ENCODE peak calls at places on chromosome 14, in seven cellular contexts. D is stimulated activated naive CD8-positive, alpha-beta T cell treated with anti-CD3 and anti-CD28 coated beads, Interleukin-15, amount 100 ng/mL, for 72 hours; W is SW480; X is HTR-8/SVneo; A is activated CD8-positive, alpha-beta T cell treated with anti-CD3 and anti-CD28 coated beads, Interleukin-2, amount 10 ng/mL, durations not matched to agents 7 days and 5 days; V is upper lobe of right lung; S is C1 segment of cervical spinal cord. L is an unnamed sample.

GRCh38 chr14:27327095-27327494 is 729.3 kb upstream of the NOVA1 start:
- DNase-seq in X (no peak), A (no peak), V (no peak), W (no peak), D (no peak), S (no peak), L (no peak)

GRCh38 chr14:23055621-23056256 is 1.6 kb downstream of the CDH24 start:
- DNase-seq in V (no peak), W (no peak), D (no peak), S (no peak), A (no peak), X (no peak), L (no peak)

GRCh38 chr14:85058170-85058569 is 471.8 kb upstream of the FLRT2 start:
- DNase-seq in D (no peak), W (no peak), X (no peak), S (no peak), A (no peak), V (no peak), L (no peak)

GRCh38 chr14:23421594-23421993 is 13.5 kb upstream of the MYH6 start:
- DNase-seq in A (peak), X (no peak), S (no peak), V (no peak), D (peak), W (no peak), L (no peak)

GRCh38 chr14:100898465-100898864 is 5.1 kb downstream of the RTL1 start:
- DNase-seq in V (peak), D (no peak), S (no peak), A (no peak), X (no peak), W (no peak), L (no peak)

GRCh38 chr14:31700282-31701074 is 139.3 kb downstream of the NUBPL start:
- DNase-seq in S (no peak), D (no peak), W (no peak), X (no peak), V (no peak), A (no peak), L (no peak)

GRCh38 chr14:102516531-102517411 is 7.2 kb upstream of the ANKRD9 start:
- DNase-seq in X (peak), W (peak), V (peak), A (peak), S (peak), D (peak), L (peak)

GRCh38 chr14:73167727-73168126 is 31.4 kb downstream of the PSEN1 start:
- DNase-seq in X (no peak), W (no peak), V (no peak), S (no peak), D (no peak), A (no peak), L (no peak)

GRCh38 chr14:102479777-102480176 is 29.8 kb downstream of the ANKRD9 start:
- DNase-seq in X (no peak), W (no peak), S (no peak), V (peak), A (no peak), D (no peak), L (no peak)

GRCh38 chr14:52254086-52254485 is 13.4 kb upstream of the PTGDR start:
- DNase-seq in X (no peak), W (no peak), V (no peak), D (no peak), A (no peak), S (no peak), L (no peak)

GRCh38 chr14:20755037-20755436 is 9.3 kb downstream of the EDDM3A start:
- DNase-seq in W (no peak), X (no peak), S (no peak), V (no peak), A (no peak), D (no peak), L (no peak)

GRCh38 chr14:92531151-92531873 is 17.7 kb downstream of the RIN3 start:
- DNase-seq in A (peak), V (peak), D (peak), W (no peak), X (no peak), S (no peak), L (no peak)

GRCh38 chr14:74670726-74671125 is 42.2 kb downstream of the AREL1 start:
- DNase-seq in X (no peak), D (no peak), S (no peak), W (no peak), V (no peak), A (no peak), L (no peak)

GRCh38 chr14:70873627-70874026 is 33.6 kb upstream of the PCNX1 start:
- DNase-seq in S (no peak), W (no peak), A (peak), V (no peak), X (no peak), D (no peak), L (peak)

GRCh38 chr14:74089251-74090020 is 4.7 kb downstream of the LIN52 start:
- DNase-seq in X (no peak), D (no peak), S (no peak), V (no peak), W (no peak), A (no peak), L (no peak)

GRCh38 chr14:50082784-50083466 is 33.4 kb downstream of the VCPKMT start:
- DNase-seq in V (peak), A (peak), D (peak), X (no peak), W (no peak), S (no peak), L (no peak)

GRCh38 chr14:43651185-43651787 is 855.8 kb downstream of the FSCB start:
- DNase-seq in D (no peak), X (no peak), W (no peak), A (no peak), S (no peak), V (no peak), L (no peak)

GRCh38 chr14:52313493-52313881 is 625 bp upstream of the PTGER2 start:
- DNase-seq in S (no peak), A (peak), V (no peak), X (no peak), D (no peak), W (no peak), L (no peak)

GRCh38 chr14:41957459-41957858 is 350.8 kb downstream of the LRFN5 start:
- DNase-seq in X (no peak), A (no peak), V (no peak), D (no peak), W (no peak), S (no peak), L (no peak)

GRCh38 chr14:92568621-92569479 is 55.3 kb downstream of the RIN3 start:
- DNase-seq in X (no peak), A (peak), D (peak), S (no peak), W (no peak), V (peak), L (no peak)

GRCh38 chr14:99055816-99056215 is 216.2 kb downstream of the BCL11B start:
- DNase-seq in S (no peak), V (no peak), A (peak), D (peak), W (no peak), X (no peak), L (no peak)

GRCh38 chr14:53044486-53044885 is 93.6 kb upstream of the FERMT2 start:
- DNase-seq in V (no peak), A (no peak), W (no peak), S (no peak), X (peak), D (no peak), L (no peak)

GRCh38 chr14:44529026-44529425 is 21.9 kb upstream of the FSCB start:
- DNase-seq in W (no peak), D (no peak), S (no peak), V (no peak), X (no peak), A (no peak), L (peak)

GRCh38 chr14:66237701-66238100 is 248.5 kb upstream of the CCDC196 start:
- DNase-seq in D (no peak), X (no peak), A (no peak), S (no peak), W (no peak), V (no peak), L (no peak)

GRCh38 chr14:73662439-73663056 is 17.8 kb downstream of the DNAL1 start:
- DNase-seq in X (peak), D (no peak), V (no peak), S (no peak), A (no peak), W (peak), L (peak)

GRCh38 chr14:21534576-21534975 is 8.4 kb upstream of the SALL2 start:
- DNase-seq in W (no peak), D (no peak), X (no peak), S (no peak), A (no peak), V (no peak), L (no peak)